ENCODE peak calls at places on chromosomes 6 and 20, in eight cellular contexts. A, F, G, S, C, O, Q and L are unnamed samples.

GRCh38 chr6:85574932-85575598 is 18.6 kb downstream of the SNX14 start:
- DNase-seq in A (no peak), F (no peak), G (no peak), S (no peak), C (no peak), O (no peak), Q (no peak), L (no peak)

GRCh38 chr20:50996901-50997830 is 25.7 kb downstream of the KCNG1 start:
- DNase-seq in A (no peak), F (no peak), G (no peak), S (no peak), C (no peak), O (no peak), Q (no peak), L (no peak)

GRCh38 chr6:137799950-137800568 is 67.0 kb upstream of the TNFAIP3 start:
- DNase-seq in A (peak; percentile 22), F (peak; percentile 41), G (peak; percentile 66), S (no peak), C (peak; percentile 37), O (no peak), Q (no peak), L (peak; percentile 76)

GRCh38 chr6:31356216-31356945 is 598 bp downstream of the HLA-B start:
- DNase-seq in A (peak; percentile 22), F (peak; percentile 46), G (no peak), S (peak; percentile 86), C (peak; percentile 44), O (peak; percentile 77), Q (no peak), L (peak; percentile 29)

GRCh38 chr6:165641672-165642156 is 21.3 kb downstream of the PDE10A start:
- DNase-seq in A (no peak), F (no peak), G (no peak), S (no peak), C (no peak), O (no peak), Q (no peak), L (no peak)

GRCh38 chr20:60341062-60341461 is 382.8 kb downstream of the CDH26 start:
- DNase-seq in A (no peak), F (no peak), G (no peak), S (no peak), C (no peak), O (no peak), Q (no peak), L (no peak)

GRCh38 chr6:79257381-79258205 is 23.1 kb upstream of the HMGN3 start:
- DNase-seq in A (no peak), F (no peak), G (no peak), S (no peak), C (no peak), O (no peak), Q (no peak), L (no peak)

GRCh38 chr6:6972456-6972855 is 135.3 kb upstream of the RREB1 start:
- DNase-seq in A (no peak), F (no peak), G (no peak), S (no peak), C (no peak), O (no peak), Q (no peak), L (no peak)

GRCh38 chr6:37106554-37106953 is 63.4 kb upstream of the PIM1 start:
- DNase-seq in A (no peak), F (no peak), G (no peak), S (no peak), C (no peak), O (no peak), Q (no peak), L (no peak)

GRCh38 chr6:116883005-116883404 is 6.0 kb downstream of the RFX6 start:
- DNase-seq in A (no peak), F (no peak), G (no peak), S (no peak), C (no peak), O (no peak), Q (no peak), L (no peak)

GRCh38 chr20:25032065-25032477 is 25.9 kb downstream of the ACSS1 start:
- DNase-seq in A (no peak), F (no peak), G (no peak), S (peak; percentile 52), C (peak; percentile 30), O (no peak), Q (no peak), L (no peak)

GRCh38 chr6:108236791-108237190 is 24.0 kb downstream of the SNX3 start:
- DNase-seq in A (no peak), F (no peak), G (no peak), S (no peak), C (no peak), O (no peak), Q (no peak), L (no peak)

GRCh38 chr6:2396292-2396691 is 150.9 kb upstream of the GMDS start:
- DNase-seq in A (no peak), F (no peak), G (no peak), S (no peak), C (no peak), O (no peak), Q (no peak), L (no peak)

GRCh38 chr6:106070626-106071025 is 15.5 kb upstream of the PRDM1 start:
- DNase-seq in A (no peak), F (no peak), G (no peak), S (no peak), C (no peak), O (no peak), Q (no peak), L (no peak)

GRCh38 chr20:57693670-57694329 is 16.0 kb downstream of the PMEPA1 start:
- DNase-seq in A (peak; percentile 29), F (no peak), G (no peak), S (no peak), C (no peak), O (no peak), Q (no peak), L (no peak)

GRCh38 chr20:63946986-63947637 is 9.1 kb downstream of the UCKL1 start:
- DNase-seq in A (no peak), F (no peak), G (no peak), S (peak; percentile 77), C (peak; percentile 33), O (peak; percentile 65), Q (no peak), L (no peak)

GRCh38 chr20:561437-562231 is 18.0 kb upstream of the CSNK2A1 start:
- DNase-seq in A (peak; percentile 82), F (peak; percentile 46), G (peak; percentile 29), S (no peak), C (peak; percentile 27), O (peak; percentile 73), Q (no peak), L (peak; percentile 18)

GRCh38 chr6:141955621-141956020 is 177.1 kb upstream of the GJE1 start:
- DNase-seq in A (no peak), F (no peak), G (no peak), S (no peak), C (no peak), O (no peak), Q (no peak), L (no peak)

GRCh38 chr6:17334265-17334664 is 53.1 kb downstream of the RBM24 start:
- DNase-seq in A (no peak), F (no peak), G (no peak), S (no peak), C (no peak), O (no peak), Q (no peak), L (no peak)

GRCh38 chr20:24720957-24721356 is 228.1 kb upstream of the CST7 start:
- DNase-seq in A (no peak), F (no peak), G (no peak), S (no peak), C (no peak), O (no peak), Q (no peak), L (no peak)

GRCh38 chr6:45965787-45966186 is 49.9 kb downstream of the CLIC5 start:
- DNase-seq in A (peak; percentile 52), F (no peak), G (no peak), S (no peak), C (no peak), O (no peak), Q (no peak), L (no peak)

GRCh38 chr20:58310291-58310782 is 822 bp downstream of the RAB22A start:
- DNase-seq in A (peak; percentile 43), F (no peak), G (no peak), S (no peak), C (no peak), O (no peak), Q (no peak), L (peak; percentile 23)

GRCh38 chr6:22658934-22659333 is 89.6 kb downstream of the HDGFL1 start:
- DNase-seq in A (no peak), F (no peak), G (no peak), S (no peak), C (no peak), O (no peak), Q (no peak), L (no peak)

GRCh38 chr6:40894962-40895799 is 143.8 kb downstream of the UNC5CL start:
- DNase-seq in A (peak; percentile 70), F (peak; percentile 56), G (no peak), S (peak; percentile 85), C (peak; percentile 66), O (peak; percentile 69), Q (no peak), L (no peak)

GRCh38 chr20:17953935-17954334 is 14.7 kb downstream of the SNX5 start:
- DNase-seq in A (no peak), F (no peak), G (no peak), S (no peak), C (no peak), O (no peak), Q (no peak), L (no peak)

GRCh38 chr6:134477991-134478635 is 160.2 kb upstream of the SGK1 start:
- DNase-seq in A (no peak), F (no peak), G (no peak), S (no peak), C (no peak), O (no peak), Q (no peak), L (no peak)

GRCh38 chr20:17651761-17652388 is 30.2 kb downstream of the RRBP1 start:
- DNase-seq in A (peak; percentile 41), F (no peak), G (no peak), S (no peak), C (peak; percentile 18), O (peak; percentile 60), Q (no peak), L (no peak)